ENCODE peak calls at places on chromosomes 5 and 9, in eight cellular contexts. I, L, O, P, W, X, U and Q are unnamed samples.

GRCh38 chr5:119397518-119398380 is 41.9 kb downstream of the TNFAIP8 start:
- DNase-seq in I (no peak), L (peak), O (no peak), P (no peak), W (no peak), X (no peak), U (peak), Q (peak)

GRCh38 chr5:1179383-1179715 is 22.0 kb upstream of the SLC6A19 start:
- DNase-seq in I (no peak), L (no peak), O (no peak), P (no peak), W (no peak), X (no peak), U (no peak), Q (no peak)

GRCh38 chr9:5951686-5952211 is 61.1 kb downstream of the MLANA start:
- DNase-seq in I (no peak), L (peak), O (no peak), P (no peak), W (no peak), X (no peak), U (peak), Q (no peak)

GRCh38 chr5:60092671-60093422 is 199.3 kb upstream of the PDE4D start:
- DNase-seq in I (no peak), L (peak), O (no peak), P (no peak), W (no peak), X (no peak), U (peak), Q (no peak)

GRCh38 chr5:37840036-37840909 is at the start of gene GDNF:
- DNase-seq in I (no peak), L (peak), O (no peak), P (no peak), W (no peak), X (peak), U (peak), Q (no peak)

GRCh38 chr5:98065261-98065909 is 708.1 kb upstream of the RGMB start:
- DNase-seq in I (no peak), L (peak), O (no peak), P (no peak), W (no peak), X (no peak), U (no peak), Q (no peak)

GRCh38 chr5:56264417-56265025 is 31.4 kb upstream of the ANKRD55 start:
- DNase-seq in I (no peak), L (peak), O (peak), P (peak), W (no peak), X (no peak), U (peak), Q (peak)

GRCh38 chr9:126536131-126536530 is 77.6 kb upstream of the LMX1B start:
- DNase-seq in I (no peak), L (no peak), O (no peak), P (no peak), W (no peak), X (peak), U (no peak), Q (no peak)

GRCh38 chr5:9091896-9092662 is 453.8 kb downstream of the SEMA5A start:
- DNase-seq in I (no peak), L (peak), O (no peak), P (no peak), W (no peak), X (no peak), U (no peak), Q (no peak)

GRCh38 chr5:99702565-99702964 is 773.8 kb upstream of the CHD1 start:
- DNase-seq in I (no peak), L (no peak), O (no peak), P (no peak), W (no peak), X (no peak), U (no peak), Q (no peak)

GRCh38 chr5:75471193-75471592 is 40.2 kb downstream of the CERT1 start:
- DNase-seq in I (no peak), L (no peak), O (no peak), P (no peak), W (no peak), X (no peak), U (no peak), Q (no peak)

GRCh38 chr9:70362952-70363351 is 51.5 kb downstream of the KLF9 start:
- DNase-seq in I (no peak), L (peak), O (no peak), P (no peak), W (no peak), X (no peak), U (no peak), Q (no peak)

GRCh38 chr5:76585783-76586217 is 37.4 kb downstream of the F2RL2 start:
- DNase-seq in I (no peak), L (no peak), O (no peak), P (no peak), W (no peak), X (no peak), U (no peak), Q (no peak)

GRCh38 chr9:85543196-85543595 is 198.6 kb downstream of the AGTPBP1 start:
- DNase-seq in I (no peak), L (no peak), O (no peak), P (no peak), W (no peak), X (no peak), U (no peak), Q (no peak)

GRCh38 chr5:66472010-66472409 is 124.2 kb upstream of the MAST4 start:
- DNase-seq in I (no peak), L (no peak), O (no peak), P (no peak), W (no peak), X (no peak), U (no peak), Q (no peak)

GRCh38 chr5:66467564-66467963 is 128.6 kb upstream of the MAST4 start:
- DNase-seq in I (no peak), L (no peak), O (no peak), P (no peak), W (no peak), X (no peak), U (no peak), Q (no peak)

DNA sequence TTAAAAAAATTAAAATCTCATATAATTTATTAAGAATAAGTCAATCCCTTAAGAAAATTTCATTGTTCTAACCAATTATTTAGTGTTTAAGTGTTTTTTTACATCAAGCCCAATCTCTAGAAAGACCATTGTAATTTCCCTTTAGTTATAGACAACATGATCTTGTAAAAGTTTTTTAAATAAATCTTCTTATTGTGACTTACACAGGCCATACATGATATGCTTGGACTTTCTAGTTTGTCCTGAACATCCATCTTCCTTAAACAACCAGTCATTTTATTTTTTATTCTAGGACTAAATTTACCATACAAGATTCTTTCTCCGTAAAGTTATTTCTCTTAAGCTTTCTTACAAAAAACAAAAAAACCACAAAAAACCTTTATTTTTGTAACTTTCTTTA is 126.5 kb upstream of the MAST4 start:
- DNase-seq in I (no peak), L (no peak), O (no peak), P (no peak), W (no peak), X (no peak), U (no peak), Q (no peak)
- TF ChIP-seq POLR2A in I (no peak), L (no peak), O (no peak), P (no peak), W (no peak), X (no peak), U (no peak), Q (no peak)

GRCh38 chr5:88732862-88733261 is 150.1 kb downstream of the MEF2C start:
- DNase-seq in I (no peak), L (no peak), O (no peak), P (no peak), W (no peak), X (no peak), U (no peak), Q (no peak)

GRCh38 chr5:88734191-88734640 is 148.8 kb downstream of the MEF2C start:
- DNase-seq in I (no peak), L (no peak), O (no peak), P (no peak), W (no peak), X (no peak), U (no peak), Q (peak)

GRCh38 chr5:88734983-88735382 is 148.0 kb downstream of the MEF2C start:
- DNase-seq in I (no peak), L (no peak), O (no peak), P (no peak), W (no peak), X (no peak), U (no peak), Q (peak)

GRCh38 chr5:88729476-88730182 is 153.4 kb downstream of the MEF2C start:
- DNase-seq in I (peak), L (peak), O (peak), P (peak), W (no peak), X (peak), U (peak), Q (peak)

GRCh38 chr5:88732181-88732633 is 150.8 kb downstream of the MEF2C start:
- DNase-seq in I (no peak), L (no peak), O (peak), P (peak), W (no peak), X (peak), U (no peak), Q (peak)
- TF ChIP-seq POLR2A in I (no peak), L (no peak), O (no peak), P (no peak), W (no peak), X (no peak), U (no peak), Q (no peak)

DNA sequence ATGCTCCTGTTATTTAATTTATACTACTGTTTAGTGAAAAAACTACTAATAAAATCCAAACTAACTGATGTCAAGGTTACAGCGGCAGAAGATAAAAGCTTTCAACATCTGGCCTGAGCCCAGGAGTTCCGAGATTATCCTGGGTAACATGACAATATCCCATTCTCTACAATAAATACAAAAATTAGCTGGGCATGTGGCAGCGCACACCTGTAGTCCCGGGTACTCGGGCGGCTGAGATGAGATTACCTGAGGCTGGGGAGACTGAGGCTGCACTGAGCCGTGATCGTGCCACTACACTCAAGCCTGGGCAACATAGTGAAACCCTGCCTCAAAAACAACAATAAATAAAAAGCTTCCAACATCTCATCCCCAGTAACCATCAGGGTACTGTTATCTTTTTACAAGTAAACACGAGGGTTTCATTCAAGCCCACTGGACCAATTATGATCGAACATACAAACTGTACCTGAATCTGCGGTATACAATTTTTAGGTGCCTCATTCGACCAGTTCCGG is 1.3 kb downstream of the RPL37 start:
- DNase-seq in I (no peak), L (no peak), O (no peak), P (no peak), W (no peak), X (no peak), U (no peak), Q (no peak)
- TF ChIP-seq POLR2A in I (no peak), L (no peak), O (no peak), P (no peak), W (no peak), X (no peak), U (no peak), Q (no peak)

GRCh38 chr5:167603135-167603534 is 688.3 kb upstream of the WWC1 start:
- DNase-seq in I (no peak), L (no peak), O (no peak), P (no peak), W (no peak), X (no peak), U (no peak), Q (no peak)

DNA sequence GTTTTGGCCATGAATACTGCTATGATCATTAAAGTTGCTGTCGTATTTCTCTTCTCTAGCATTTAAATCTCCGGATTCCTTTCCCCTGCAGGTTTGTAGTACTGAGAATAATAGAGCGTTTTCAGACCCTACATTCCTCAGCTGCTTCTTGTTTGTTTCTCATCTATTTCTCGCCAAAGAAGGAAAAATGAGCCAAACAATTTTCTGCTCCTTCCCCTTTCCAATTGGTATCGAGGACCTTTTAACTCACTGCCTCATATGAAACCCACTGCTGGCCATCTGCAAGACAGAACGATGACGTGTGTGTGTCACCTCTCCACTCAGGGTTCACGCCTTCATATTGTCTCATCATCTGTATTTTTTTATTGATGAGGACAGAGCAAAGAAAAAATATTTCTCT is 689.4 kb upstream of the WWC1 start:
- DNase-seq in I (no peak), L (no peak), O (no peak), P (no peak), W (no peak), X (no peak), U (no peak), Q (no peak)
- TF ChIP-seq POLR2A in I (no peak), L (no peak), O (no peak), P (no peak), W (no peak), X (no peak), U (no peak), Q (no peak)

GRCh38 chr5:180950291-180950949 is 38.2 kb upstream of the BTNL3 start:
- DNase-seq in I (no peak), L (no peak), O (no peak), P (no peak), W (no peak), X (no peak), U (peak), Q (no peak)
- TF ChIP-seq POLR2A in I (no peak), L (no peak), O (no peak), P (no peak), W (no peak), X (no peak), U (no peak), Q (no peak)

DNA sequence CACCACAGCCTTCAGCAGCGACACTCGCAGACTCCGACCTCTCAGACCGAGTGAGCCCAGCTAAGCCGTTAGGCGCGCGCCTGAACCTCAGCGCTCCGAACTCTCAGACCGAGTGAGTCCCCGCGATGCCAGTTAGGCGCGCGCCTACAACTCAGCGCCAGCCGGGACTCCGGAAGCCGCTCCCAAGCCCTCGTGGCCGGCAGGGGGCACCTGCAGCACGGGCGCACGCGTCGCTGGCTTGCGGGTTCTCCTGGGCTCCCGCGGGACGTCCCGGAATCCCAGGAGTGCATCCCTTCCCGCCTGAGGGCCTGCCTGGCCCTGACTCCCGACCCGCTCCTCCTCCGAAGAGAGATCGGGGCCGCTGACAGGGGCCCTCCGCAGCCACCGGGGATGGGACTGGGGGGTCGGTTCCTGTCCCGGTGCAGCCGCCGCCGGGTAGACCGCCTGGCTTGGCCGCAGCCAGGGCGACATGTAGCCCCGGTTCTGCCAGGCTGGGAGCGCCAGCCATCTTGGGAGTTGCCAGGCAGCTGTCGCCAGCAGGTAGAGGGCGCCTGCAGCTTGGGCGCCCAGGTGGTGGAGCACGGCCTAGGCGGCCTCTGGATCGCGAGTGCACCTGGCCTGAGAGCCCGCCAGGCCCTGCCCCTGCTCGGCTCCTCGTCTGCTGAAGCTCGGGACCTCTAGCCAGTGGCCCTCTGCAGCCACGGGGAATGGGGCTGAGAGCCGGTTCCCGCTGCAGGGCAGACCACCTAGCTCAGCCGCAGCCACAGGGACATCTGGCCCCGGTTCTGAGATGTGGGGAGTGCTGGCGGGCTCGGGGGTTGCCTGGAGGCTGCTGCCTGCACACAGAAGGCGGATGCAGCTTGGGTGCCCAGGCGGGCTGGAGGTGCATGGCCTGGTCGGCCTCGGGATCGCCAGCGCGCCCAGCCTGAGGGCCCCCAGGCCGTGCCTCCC is at the start of gene ANKRD18A:
- DNase-seq in I (peak), L (peak), O (no peak), P (peak), W (peak), X (peak), U (peak), Q (peak)
- TF ChIP-seq POLR2A in I (no peak), L (no peak), O (no peak), P (no peak), W (no peak), X (no peak), U (peak), Q (no peak)

GRCh38 chr5:73120222-73121108 is at the start of gene TMEM171:
- DNase-seq in I (no peak), L (peak), O (no peak), P (peak), W (peak), X (no peak), U (peak), Q (peak)
- TF ChIP-seq POLR2A in I (no peak), L (no peak), O (no peak), P (no peak), W (peak), X (no peak), U (peak), Q (no peak)

GRCh38 chr5:62979472-62979871 is 400.9 kb downstream of the LRRC70 start:
- DNase-seq in I (no peak), L (no peak), O (no peak), P (no peak), W (no peak), X (no peak), U (no peak), Q (no peak)
- TF ChIP-seq POLR2A in I (no peak), L (no peak), O (no peak), P (no peak), W (no peak), X (no peak), U (no peak), Q (no peak)

DNA sequence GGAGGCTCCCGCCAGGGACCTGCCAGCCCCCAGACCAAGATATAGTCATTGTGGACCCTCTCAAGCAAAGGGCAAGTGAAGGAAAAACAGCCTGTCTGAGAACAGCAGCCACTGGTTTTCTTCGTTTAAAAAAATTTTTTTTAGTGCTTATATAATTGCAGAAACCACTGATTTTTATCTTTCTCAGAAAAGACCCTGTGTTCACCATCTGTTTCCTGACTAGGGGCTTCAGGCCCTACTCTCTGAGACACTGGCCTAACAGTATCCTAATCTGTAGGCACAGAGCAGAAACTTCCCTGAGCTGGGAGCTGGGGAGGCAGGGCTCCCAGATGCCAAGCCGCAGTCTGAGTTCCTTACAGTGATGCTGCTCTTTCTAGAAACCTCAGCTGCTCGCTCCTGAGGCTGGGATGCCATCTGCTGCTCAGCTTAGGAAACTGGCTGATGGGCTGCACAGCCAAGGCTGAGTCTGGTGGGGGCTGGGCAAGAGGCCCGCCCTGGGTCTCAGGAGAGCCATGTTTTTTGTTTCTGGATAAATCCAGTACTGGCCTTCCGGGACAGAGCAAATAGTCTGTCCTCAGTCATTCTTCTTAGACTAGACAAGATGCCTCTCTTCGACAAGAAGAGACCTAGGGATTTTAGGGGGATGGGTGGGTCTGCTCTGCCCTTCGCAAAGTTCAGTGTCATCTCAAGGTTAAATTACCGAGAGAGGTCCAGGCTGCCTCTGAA is 31.0 kb upstream of the MATR3 start:
- DNase-seq in I (peak), L (peak), O (peak), P (peak), W (peak), X (peak), U (peak), Q (peak)
- TF ChIP-seq POLR2A in I (no peak), L (peak), O (no peak), P (no peak), W (no peak), X (no peak), U (no peak), Q (no peak)